ENCODE peak calls at places on chromosomes 4 and X, in seven cellular contexts. A is ACHN, V is RPMI8226, M is type B pancreatic cell, S is hypothalamus, G is HuH-7.5, B is endothelial cell. N is an unnamed sample.

GRCh38 chr4:183118585-183118984 is 19.5 kb downstream of the WWC2 start:
- DNase-seq in A (peak), V (no peak), M (no peak), S (no peak), G (no peak), B (no peak), N (peak)

GRCh38 chrX:69179380-69179911 is 14.2 kb upstream of the PJA1 start:
- DNase-seq in A (no peak), V (peak), M (no peak), S (no peak), G (no peak), B (no peak), N (no peak)

GRCh38 chr4:15194520-15194919 is 192.2 kb downstream of the CPEB2 start:
- DNase-seq in A (no peak), V (no peak), M (no peak), S (no peak), G (no peak), B (no peak), N (no peak)

GRCh38 chrX:72046447-72046846 is 85.3 kb downstream of the RTL5 start:
- DNase-seq in A (no peak), V (no peak), M (no peak), S (no peak), G (no peak), B (no peak), N (no peak)

GRCh38 chr4:15694431-15694830 is 8.4 kb upstream of the BST1 start:
- DNase-seq in A (no peak), V (no peak), M (no peak), S (no peak), G (no peak), B (no peak), N (no peak)

GRCh38 chr4:97106161-97106560 is 1037.1 kb downstream of the STPG2 start:
- DNase-seq in A (no peak), V (no peak), M (no peak), S (no peak), G (no peak), B (no peak), N (no peak)

GRCh38 chrX:30627818-30628652 is 25.2 kb upstream of the GK start:
- DNase-seq in A (no peak), V (no peak), M (no peak), S (no peak), G (no peak), B (no peak), N (no peak)

GRCh38 chr4:6889101-6889735 is 20.4 kb upstream of the TBC1D14 start:
- DNase-seq in A (no peak), V (no peak), M (no peak), S (no peak), G (no peak), B (no peak), N (no peak)

GRCh38 chr4:14719053-14719452 is 283.2 kb upstream of the CPEB2 start:
- DNase-seq in A (no peak), V (no peak), M (no peak), S (no peak), G (no peak), B (no peak), N (peak)

GRCh38 chr4:55269970-55270369 is 76.1 kb upstream of the SRD5A3 start:
- DNase-seq in A (no peak), V (no peak), M (no peak), S (no peak), G (no peak), B (peak), N (no peak)

GRCh38 chr4:98151145-98151929 is 8.1 kb upstream of the STPG2 start:
- DNase-seq in A (no peak), V (no peak), M (no peak), S (no peak), G (no peak), B (no peak), N (no peak)

GRCh38 chr4:107196312-107196711 is 160.2 kb upstream of the DKK2 start:
- DNase-seq in A (no peak), V (no peak), M (no peak), S (no peak), G (no peak), B (no peak), N (no peak)

GRCh38 chrX:21657318-21658151 is 595 bp downstream of the KLHL34 start:
- DNase-seq in A (no peak), V (no peak), M (no peak), S (no peak), G (no peak), B (no peak), N (no peak)

GRCh38 chrX:132435222-132435621 is 53.6 kb downstream of the MBNL3 start:
- DNase-seq in A (no peak), V (no peak), M (no peak), S (no peak), G (no peak), B (no peak), N (no peak)

GRCh38 chrX:132750312-132751042 is 208.0 kb downstream of the HS6ST2 start:
- DNase-seq in A (no peak), V (no peak), M (no peak), S (no peak), G (no peak), B (no peak), N (no peak)

GRCh38 chrX:39600222-39600621 is 497.5 kb downstream of the BCOR start:
- DNase-seq in A (no peak), V (no peak), M (no peak), S (no peak), G (no peak), B (no peak), N (no peak)

GRCh38 chrX:23435108-23435507 is 100.5 kb downstream of the PTCHD1 start:
- DNase-seq in A (no peak), V (no peak), M (no peak), S (no peak), G (no peak), B (no peak), N (no peak)

GRCh38 chr4:97235516-97235915 is 907.8 kb downstream of the STPG2 start:
- DNase-seq in A (no peak), V (no peak), M (no peak), S (no peak), G (no peak), B (no peak), N (no peak)

GRCh38 chrX:10922158-10922557 is 189.0 kb upstream of the HCCS start:
- DNase-seq in A (peak), V (no peak), M (no peak), S (no peak), G (no peak), B (no peak), N (peak)

GRCh38 chr4:51850294-51850693 is 7.3 kb downstream of the DCUN1D4 start:
- DNase-seq in A (no peak), V (no peak), M (no peak), S (no peak), G (no peak), B (no peak), N (no peak)

GRCh38 chrX:123084797-123085196 is 99.3 kb upstream of the GRIA3 start:
- DNase-seq in A (no peak), V (no peak), M (no peak), S (no peak), G (no peak), B (no peak), N (no peak)

GRCh38 chr4:27318740-27319139 is 458.1 kb downstream of the STIM2 start:
- DNase-seq in A (no peak), V (peak), M (no peak), S (no peak), G (peak), B (peak), N (peak)

GRCh38 chrX:65688403-65688881 is 21.0 kb downstream of the MSN start:
- DNase-seq in A (no peak), V (no peak), M (no peak), S (no peak), G (no peak), B (no peak), N (no peak)

GRCh38 chr4:95798727-95799126 is 41.2 kb upstream of the PDHA2 start:
- DNase-seq in A (no peak), V (no peak), M (no peak), S (no peak), G (no peak), B (no peak), N (no peak)

GRCh38 chrX:17475820-17476219 is 100.8 kb downstream of the NHS start:
- DNase-seq in A (no peak), V (no peak), M (no peak), S (no peak), G (no peak), B (no peak), N (no peak)

GRCh38 chr4:13540446-13541175 is 3.7 kb downstream of the NKX3-2 start:
- DNase-seq in A (no peak), V (no peak), M (no peak), S (no peak), G (peak), B (no peak), N (no peak)

GRCh38 chr4:105569014-105569850 is 16.8 kb downstream of the ARHGEF38 start:
- DNase-seq in A (no peak), V (no peak), M (no peak), S (no peak), G (no peak), B (no peak), N (no peak)

GRCh38 chrX:46777971-46778810 is 19.3 kb upstream of the SLC9A7 start:
- DNase-seq in A (no peak), V (no peak), M (no peak), S (no peak), G (no peak), B (no peak), N (no peak)

GRCh38 chrX:25079020-25079419 is 63.3 kb upstream of the ARX start:
- DNase-seq in A (no peak), V (no peak), M (no peak), S (no peak), G (no peak), B (no peak), N (no peak)

GRCh38 chr4:37935026-37935425 is 25.2 kb upstream of the PTTG2 start:
- DNase-seq in A (no peak), V (no peak), M (no peak), S (no peak), G (no peak), B (no peak), N (no peak)

GRCh38 chr4:158302076-158302866 is 92.0 kb downstream of the TMEM144 start:
- DNase-seq in A (no peak), V (no peak), M (no peak), S (no peak), G (no peak), B (no peak), N (no peak)

GRCh38 chr4:48017108-48017527 is 546 bp downstream of the NIPAL1 start:
- DNase-seq in A (peak), V (no peak), M (peak), S (no peak), G (peak), B (peak), N (peak)

GRCh38 chr4:81180916-81181315 is 34.1 kb downstream of the PRKG2 start:
- DNase-seq in A (no peak), V (no peak), M (no peak), S (no peak), G (no peak), B (no peak), N (no peak)

GRCh38 chrX:20060961-20061868 is 55.5 kb downstream of the MAP7D2 start:
- DNase-seq in A (no peak), V (peak), M (no peak), S (no peak), G (no peak), B (no peak), N (no peak)

GRCh38 chrX:108091878-108092291 is 307 bp downstream of the ATG4A start:
- DNase-seq in A (no peak), V (peak), M (no peak), S (no peak), G (no peak), B (no peak), N (peak)

GRCh38 chr4:123659759-123660158 is 263.2 kb downstream of the SPRY1 start:
- DNase-seq in A (peak), V (peak), M (no peak), S (no peak), G (no peak), B (no peak), N (peak)

N was measured in SW480.